ENCODE peak calls at places on chromosomes 12 and 14, in four cellular contexts. L, M, S and R are unnamed samples.

GRCh38 chr14:53368714-53369191 is 215.6 kb upstream of the DDHD1 start:
- DNase-seq in L (no peak), S (no peak), M (no peak), R (peak; percentile 71)

GRCh38 chr14:21024668-21025373 is at the start of gene NDRG2:
- DNase-seq in M (peak; percentile 90), L (no peak), S (peak; percentile 90), R (peak; percentile 75)

GRCh38 chr14:73755434-73756014 is 41.3 kb upstream of the PNMA1 start:
- DNase-seq in L (peak; percentile 65), M (no peak), S (peak; percentile 34), R (no peak)

GRCh38 chr12:120234643-120235368 is 30.7 kb downstream of the PXN start:
- DNase-seq in M (peak; percentile 94), L (no peak), S (peak; percentile 76), R (peak; percentile 8)

GRCh38 chr14:102394717-102395378 is 32.1 kb downstream of the TECPR2 start:
- DNase-seq in M (no peak), L (no peak), S (no peak), R (no peak)

GRCh38 chr12:124302807-124303578 is 8.1 kb downstream of the RFLNA start:
- DNase-seq in S (no peak), M (no peak), L (no peak), R (no peak)

GRCh38 chr12:47184229-47184628 is 104.5 kb upstream of the AMIGO2 start:
- DNase-seq in S (no peak), L (no peak), M (no peak), R (no peak)

GRCh38 chr14:93220509-93220908 is 13.5 kb downstream of the UBR7 start:
- DNase-seq in L (peak; percentile 61), M (no peak), S (no peak), R (no peak)

GRCh38 chr12:92424338-92424737 is 278.5 kb upstream of the PLEKHG7 start:
- DNase-seq in M (no peak), L (no peak), S (no peak), R (peak; percentile 33)

GRCh38 chr12:131836193-131836592 is 8.0 kb downstream of the MMP17 start:
- DNase-seq in S (no peak), L (no peak), M (no peak), R (no peak)

GRCh38 chr12:93746572-93747168 is 69.5 kb downstream of the CRADD start:
- DNase-seq in L (no peak), M (no peak), S (no peak), R (no peak)

GRCh38 chr14:39107624-39108023 is 4.6 kb upstream of the SEC23A start:
- DNase-seq in L (peak; percentile 84), S (no peak), M (no peak), R (no peak)

GRCh38 chr12:49200882-49201594 is 12.2 kb upstream of the TUBA1A start:
- DNase-seq in S (peak; percentile 70), L (peak; percentile 87), M (no peak), R (peak; percentile 26)

GRCh38 chr12:23462546-23462945 is 486.9 kb downstream of the SOX5 start:
- DNase-seq in L (no peak), M (no peak), S (no peak), R (no peak)

GRCh38 chr14:88967299-88967698 is 142.8 kb downstream of the TTC8 start:
- DNase-seq in S (no peak), M (no peak), L (no peak), R (no peak)

GRCh38 chr14:34853041-34853440 is 22.1 kb downstream of the BAZ1A start:
- DNase-seq in S (no peak), L (no peak), M (no peak), R (no peak)

GRCh38 chr14:49623941-49624806 is 3.6 kb downstream of the MGAT2 start:
- DNase-seq in M (no peak), S (no peak), L (no peak), R (no peak)

GRCh38 chr12:32901553-32901952 is 5.0 kb upstream of the PKP2 start:
- DNase-seq in M (no peak), S (no peak), L (no peak), R (peak; percentile 80)

GRCh38 chr14:45249847-45250575 is 3.0 kb downstream of the MIS18BP1 start:
- DNase-seq in S (no peak), M (no peak), L (peak; percentile 54), R (no peak)

GRCh38 chr12:51591020-51591901 is at the start of gene SCN8A:
- DNase-seq in M (no peak), S (peak; percentile 81), L (peak; percentile 70), R (peak; percentile 50)

GRCh38 chr14:47044841-47045240 is 393.3 kb upstream of the RPL10L start:
- DNase-seq in S (no peak), M (no peak), L (no peak), R (no peak)

GRCh38 chr12:117189725-117190209 is 503 bp downstream of the FBXO21 start:
- DNase-seq in S (peak; percentile 39), L (peak; percentile 85), M (peak; percentile 75), R (peak; percentile 52)

GRCh38 chr14:49249022-49249421 is 337.2 kb downstream of the RPS29 start:
- DNase-seq in L (no peak), M (no peak), S (no peak), R (no peak)

GRCh38 chr12:2682301-2683282 is 112.2 kb upstream of the FKBP4 start:
- DNase-seq in S (no peak), M (peak; percentile 49), L (peak; percentile 74), R (peak; percentile 29)

GRCh38 chr12:106582661-106583577 is at the start of gene RFX4:
- DNase-seq in L (no peak), M (no peak), S (no peak), R (peak; percentile 95)
- H3K4me3 ChIP-seq in L (no peak within 1 kb of the TSS), M (peak within 1 kb of the TSS; percentile 47), S (no peak within 1 kb of the TSS), R (peak within 1 kb of the TSS; percentile 62)

DNA sequence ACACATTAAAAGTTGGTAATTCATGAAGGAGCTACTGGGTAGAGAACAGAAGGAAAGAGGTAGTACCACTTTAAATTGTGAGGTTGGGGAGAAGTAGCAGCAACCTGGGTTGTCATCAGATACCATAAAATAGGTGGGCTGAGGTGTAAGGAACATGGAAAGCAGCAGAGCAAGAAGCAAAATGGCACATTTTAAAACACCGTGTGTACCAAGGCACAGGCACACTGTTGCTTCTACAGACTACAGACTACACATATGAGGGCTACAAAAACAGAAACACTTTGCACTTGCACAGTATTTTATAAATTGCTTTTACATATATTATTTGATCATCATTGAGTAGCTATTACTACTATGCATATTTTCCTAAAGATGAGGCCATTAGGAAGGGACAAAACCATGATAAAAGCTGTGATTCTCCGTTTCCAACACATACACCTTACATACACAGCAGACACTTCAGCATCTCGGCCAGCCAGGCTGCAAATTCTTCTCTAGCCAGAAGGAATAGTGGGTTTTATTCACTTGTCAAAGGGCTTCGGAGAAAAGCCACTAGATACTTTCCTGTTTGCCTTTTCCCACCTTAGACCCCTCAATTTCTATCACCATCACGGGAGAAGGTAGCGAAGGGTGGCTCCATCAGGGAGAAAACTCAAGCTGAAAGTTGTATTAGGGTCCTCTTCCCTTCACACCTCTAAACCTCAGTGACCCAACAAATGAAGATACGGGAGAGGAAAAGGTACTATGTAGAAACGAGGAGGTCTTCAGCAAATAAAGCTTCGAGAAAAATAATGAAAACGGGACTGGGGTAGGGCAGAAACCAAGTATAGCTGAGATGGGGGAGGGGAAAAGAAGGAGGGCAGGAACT is 1.6 kb downstream of the PYM1 start:
- DNase-seq in M (no peak), L (peak; percentile 51), S (no peak), R (no peak)
- H3K4me1 ChIP-seq in M (peaks cover 56% of the 10 kb centered on the region), L (peaks cover 45% of the 10 kb centered on the region), S (peaks cover 22% of the 10 kb centered on the region), R (peaks cover 20% of the 10 kb centered on the region)

DNA sequence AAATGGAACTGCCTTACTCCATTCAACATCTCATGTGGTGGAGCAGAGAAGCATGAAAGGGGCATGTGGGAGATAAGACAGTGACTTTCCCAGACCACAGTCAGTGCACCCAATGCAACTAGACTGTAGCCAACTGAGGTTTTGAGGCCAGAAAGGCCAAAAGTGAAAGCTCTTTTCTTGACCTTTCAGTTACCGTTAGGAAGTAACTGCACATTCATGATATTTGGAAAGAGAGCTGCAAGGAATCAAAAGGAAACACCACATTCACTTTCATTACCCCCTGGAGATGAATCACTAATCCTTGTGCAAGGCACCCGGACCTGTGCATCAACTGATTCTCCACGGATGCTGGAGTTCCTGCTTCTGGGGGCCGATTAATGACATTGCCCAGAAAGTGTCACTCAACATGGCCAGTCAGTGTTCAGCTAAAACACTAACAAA is 72.9 kb upstream of the ELK3 start:
- DNase-seq in M (no peak), L (no peak), S (no peak), R (no peak)
- H3K9me3 ChIP-seq in M (no peaks in the 10 kb centered on the region), L (no peaks in the 10 kb centered on the region), S (no peaks in the 10 kb centered on the region), R (no peaks in the 10 kb centered on the region)

GRCh38 chr12:53492830-53493609 is 6.2 kb downstream of the MAP3K12 start:
- DNase-seq in L (peak; percentile 95), M (peak; percentile 97), S (peak; percentile 94), R (peak; percentile 72)
- H3K4me3 ChIP-seq in L (peak overlapping the region; percentile 79), M (peak overlapping the region; percentile 66), S (peak overlapping the region; percentile 47), R (peak overlapping the region; percentile 39)

GRCh38 chr14:91336093-91336450 is 81.5 kb downstream of the CCDC88C start:
- DNase-seq in S (no peak), M (no peak), L (no peak), R (no peak)
- H3K4me1 ChIP-seq in S (peaks cover 7% of the 10 kb centered on the region), M (peaks cover 16% of the 10 kb centered on the region), L (peaks cover 3% of the 10 kb centered on the region), R (no peaks in the 10 kb centered on the region)